ENCODE peak calls at places on chromosomes 13 and 19, in eight cellular contexts. C is fibroblast of lung, N is transverse colon, Q is upper lobe of right lung, G is neural progenitor cell, L is tibial artery, E is left ventricle myocardium inferior, J is endodermal cell. A is an unnamed sample.
A peak's percentile ranks its signal among the peaks of the same experiment; 100 is the strongest.

GRCh38 chr19:41882568-41883462 is at the start of gene ARHGEF1:
- DNase-seq in J (peak; percentile 73), Q (peak; percentile 92), G (peak; percentile 61), L (peak; percentile 74), E (peak; percentile 77), C (peak; percentile 33), N (peak; percentile 75), A (no peak)

GRCh38 chr13:59771272-59771671 is 392.5 kb downstream of the DIAPH3 start:
- DNase-seq in Q (no peak), L (no peak), G (peak; percentile 20), E (no peak), N (no peak), C (no peak), J (no peak), A (no peak)

GRCh38 chr13:77637583-77637982 is 59.9 kb upstream of the SLAIN1 start:
- DNase-seq in C (no peak), J (no peak), N (no peak), G (peak; percentile 35), Q (no peak), E (no peak), L (no peak), A (no peak)

GRCh38 chr19:9881720-9882119 is 46.6 kb downstream of the PIN1 start:
- DNase-seq in G (no peak), C (no peak), N (peak; percentile 61), L (no peak), E (no peak), Q (no peak), J (no peak), A (no peak)

GRCh38 chr13:94138831-94139230 is 340.7 kb downstream of the DCT start:
- DNase-seq in Q (no peak), C (no peak), G (no peak), E (no peak), N (no peak), L (no peak), J (no peak), A (no peak)

GRCh38 chr13:107284168-107284567 is 716.2 kb upstream of the ARGLU1 start:
- DNase-seq in L (no peak), N (no peak), Q (no peak), J (no peak), G (no peak), C (peak; percentile 46), E (no peak), A (no peak)

GRCh38 chr13:20495087-20496023 is 30.3 kb downstream of the CRYL1 start:
- DNase-seq in E (no peak), L (no peak), C (peak; percentile 50), J (peak; percentile 83), Q (no peak), G (peak; percentile 69), N (peak; percentile 73), A (no peak)

GRCh38 chr13:100409132-100409531 is 179.5 kb downstream of the GGACT start:
- DNase-seq in G (peak; percentile 8), Q (no peak), L (no peak), J (no peak), N (no peak), C (no peak), E (no peak), A (no peak)

GRCh38 chr19:54074851-54075250 is 6.3 kb downstream of the TARM1 start:
- DNase-seq in N (no peak), C (no peak), G (no peak), J (no peak), E (no peak), L (peak; percentile 23), Q (no peak), A (no peak)

GRCh38 chr13:36981156-36981743 is 17.9 kb downstream of the ALG5 start:
- DNase-seq in J (no peak), G (peak; percentile 46), L (no peak), Q (no peak), C (peak; percentile 53), E (no peak), N (no peak), A (no peak)

GRCh38 chr19:41299755-41300089 is 10.2 kb upstream of the CCDC97 start:
- DNase-seq in G (no peak), C (peak; percentile 63), E (peak; percentile 75), N (peak; percentile 66), L (peak; percentile 84), J (no peak), Q (no peak), A (no peak)

GRCh38 chr13:98858206-98858605 is 105.7 kb upstream of the SLC15A1 start:
- DNase-seq in L (no peak), E (no peak), G (no peak), J (no peak), C (no peak), Q (no peak), N (no peak), A (no peak)

GRCh38 chr13:59584101-59584500 is 579.6 kb downstream of the DIAPH3 start:
- DNase-seq in Q (no peak), E (no peak), J (no peak), C (no peak), L (no peak), N (no peak), G (no peak), A (no peak)

GRCh38 chr13:28489536-28489935 is 5.4 kb downstream of the FLT1 start:
- DNase-seq in E (no peak), J (no peak), G (no peak), N (no peak), C (no peak), L (no peak), Q (no peak), A (no peak)

GRCh38 chr13:50376895-50377575 is 361.8 kb downstream of the KCNRG start:
- DNase-seq in N (no peak), L (no peak), J (peak; percentile 83), G (peak; percentile 39), E (no peak), C (no peak), Q (no peak), A (no peak)

GRCh38 chr13:75689686-75690085 is 53.6 kb downstream of the LMO7 start:
- DNase-seq in Q (no peak), J (no peak), C (peak; percentile 45), E (no peak), N (no peak), L (no peak), G (no peak), A (no peak)

GRCh38 chr13:102399791-102400618 is 1.8 kb downstream of the FGF14 start:
- DNase-seq in C (no peak), N (peak; percentile 9), Q (peak; percentile 65), L (no peak), J (peak; percentile 82), G (peak; percentile 46), E (peak; percentile 25), A (no peak)

GRCh38 chr13:102400619-102401125 is 1.2 kb downstream of the FGF14 start:
- DNase-seq in E (peak; percentile 16), Q (peak; percentile 64), C (peak; percentile 11), L (peak; percentile 66), J (peak; percentile 75), G (peak; percentile 47), N (no peak), A (no peak)

GRCh38 chr13:102401305-102401704 is 543 bp downstream of the FGF14 start:
- DNase-seq in G (no peak), J (no peak), C (no peak), Q (no peak), L (no peak), N (no peak), E (no peak), A (no peak)

GRCh38 chr13:102401755-102402154 is at the start of gene FGF14:
- DNase-seq in G (peak; percentile 10), C (no peak), L (no peak), J (no peak), N (no peak), E (no peak), Q (no peak), A (no peak)

DNA sequence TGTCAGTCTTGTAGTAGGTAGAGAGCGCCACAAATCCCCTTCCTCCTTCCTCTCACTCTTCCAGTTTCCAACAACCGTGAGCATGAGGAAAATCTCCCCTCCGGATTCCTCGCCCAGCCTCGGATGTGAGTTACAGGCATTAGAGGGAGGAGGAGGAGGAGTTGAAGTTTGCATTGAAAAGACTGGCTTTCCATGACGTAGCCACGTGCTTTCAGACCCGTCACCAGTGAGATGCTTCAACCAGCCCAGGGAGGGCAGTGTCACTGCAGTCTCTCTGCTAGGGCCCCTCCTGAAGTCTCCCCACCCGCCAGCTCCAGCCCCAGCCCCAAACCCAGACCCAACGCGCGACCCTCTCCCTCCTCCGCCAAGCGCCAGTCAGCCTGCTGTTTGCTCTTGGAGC is 444 bp upstream of the FGF14 start:
- DNase-seq in E (peak; percentile 16), J (peak; percentile 87), G (peak; percentile 91), C (peak; percentile 48), Q (no peak), L (no peak), N (peak; percentile 12), A (no peak)
- H3K4me3 ChIP-seq in E (peak overlapping the region; percentile 74), J (peak overlapping the region; percentile 81), G (peak overlapping the region; percentile 75), C (peak overlapping the region; percentile 68), Q (peak overlapping the region; percentile 55), L (peak overlapping the region; percentile 58), N (peak overlapping the region; percentile 23), A (peak overlapping the region; percentile 61)

DNA sequence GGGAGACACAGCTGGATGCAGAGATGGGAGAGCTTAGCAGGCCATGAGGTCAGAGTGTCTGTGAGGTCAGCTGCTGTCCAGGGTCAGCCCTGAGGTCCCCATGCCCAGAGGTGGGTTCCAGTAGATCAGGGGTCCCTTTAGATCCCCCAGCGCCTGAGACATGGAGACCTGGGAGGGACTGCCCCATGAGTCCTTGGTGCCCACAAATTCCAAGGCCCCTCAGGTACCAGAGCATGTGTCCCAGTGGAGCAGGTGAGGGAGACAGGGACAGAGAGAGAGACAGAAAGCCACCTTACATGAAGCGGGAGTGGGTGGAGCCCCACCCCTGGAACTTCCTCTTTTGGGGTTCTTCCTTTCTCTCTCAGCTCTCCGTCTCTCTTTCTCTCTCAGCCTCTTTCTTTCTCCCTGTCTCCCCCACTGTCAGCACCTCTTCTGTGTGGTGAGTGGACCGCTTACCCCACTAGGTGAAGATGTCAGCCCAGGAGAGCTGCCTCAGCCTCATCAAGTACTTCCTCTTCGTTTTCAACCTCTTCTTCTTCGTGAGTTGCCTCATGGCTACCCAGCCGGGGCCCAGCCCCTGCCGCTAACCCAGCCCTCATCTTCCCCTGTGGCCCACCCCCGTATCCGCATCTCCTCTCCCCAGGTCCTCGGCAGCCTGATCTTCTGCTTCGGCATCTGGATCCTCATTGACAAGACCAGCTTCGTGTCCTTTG is at the start of gene CD37:
- DNase-seq in C (no peak), E (no peak), Q (peak; percentile 67), L (peak; percentile 66), N (peak; percentile 37), G (no peak), J (peak; percentile 44), A (no peak)
- H3K4me1 ChIP-seq in C (peaks cover 4% of the 10 kb centered on the region), E (peaks cover 18% of the 10 kb centered on the region), Q (peaks cover 13% of the 10 kb centered on the region), L (peaks cover 21% of the 10 kb centered on the region), N (peaks cover 20% of the 10 kb centered on the region), G (no peaks in the 10 kb centered on the region), J (no peaks in the 10 kb centered on the region), A (peaks cover 17% of the 10 kb centered on the region)

GRCh38 chr13:69324109-69324886 is 783.3 kb upstream of the ATXN8OS start:
- DNase-seq in Q (no peak), L (no peak), E (no peak), C (peak; percentile 28), N (no peak), J (no peak), G (peak; percentile 29), A (no peak)
- TF ChIP-seq CTCF in Q (no peak), L (no peak), E (peak; percentile 29), C (no peak), N (peak; percentile 41), J (peak; percentile 61), G (peak; percentile 52), A (no peak)

DNA sequence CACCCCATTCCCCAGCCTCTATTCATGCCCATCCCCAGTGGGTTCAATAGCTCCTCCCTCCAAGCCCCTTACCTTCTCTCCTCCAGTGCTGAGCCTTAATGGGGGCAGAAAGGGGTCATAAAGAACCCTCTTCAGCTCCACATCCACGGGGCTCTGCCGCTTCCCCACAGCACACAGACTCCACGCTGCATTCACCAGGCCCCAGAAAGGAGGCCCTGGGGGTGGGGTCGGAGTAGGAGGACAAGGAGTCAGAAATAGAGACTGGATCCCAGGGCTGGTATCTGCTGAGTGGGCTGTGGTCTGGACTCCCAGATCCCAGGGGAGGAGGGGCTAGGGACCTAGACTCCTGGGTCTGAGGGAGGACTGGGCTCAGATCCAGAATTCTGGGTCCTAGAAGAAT is 1.6 kb downstream of the CA11 start:
- DNase-seq in C (no peak), N (no peak), L (no peak), Q (no peak), E (no peak), J (no peak), G (no peak), A (no peak)
- H3K4me3 ChIP-seq in C (no peak overlapping the region), N (no peak overlapping the region), L (peak overlapping the region; percentile 64), Q (no peak overlapping the region), E (peak overlapping the region; percentile 73), J (peak overlapping the region; percentile 86), G (peak overlapping the region; percentile 71), A (no peak overlapping the region)